ENCODE peak calls at places on chromosomes 11 and 22, in seven cellular contexts. X is HCT116, A is HepG2, I is SK-N-SH, W is K562, G is GM12878, P is H1. M is an unnamed sample.

GRCh38 chr22:50261615-50262459 is at the start of gene MAPK12:
- DNase-seq in X (no peak), A (no peak), I (peak), W (peak), G (no peak), P (peak), M (no peak)

GRCh38 chr22:24232725-24233124 is 12.2 kb downstream of the GGT5 start:
- DNase-seq in X (no peak), A (no peak), I (peak), W (no peak), G (no peak), P (no peak), M (no peak)

GRCh38 chr22:23522642-23523251 is 57.3 kb downstream of the IGLL1 start:
- DNase-seq in X (no peak), A (peak), I (peak), W (peak), G (no peak), P (no peak), M (no peak)

GRCh38 chr11:112380464-112380863 is 119.8 kb upstream of the PLET1 start:
- DNase-seq in X (no peak), A (no peak), I (no peak), W (no peak), G (no peak), P (no peak), M (no peak)

GRCh38 chr11:68974421-68975194 is 6.2 kb downstream of the MRGPRD start:
- DNase-seq in X (peak), A (no peak), I (no peak), W (peak), G (no peak), P (peak), M (peak)

GRCh38 chr11:72139500-72139899 is 4.0 kb downstream of the FOLR3 start:
- DNase-seq in X (no peak), A (no peak), I (no peak), W (no peak), G (no peak), P (no peak), M (no peak)

GRCh38 chr11:68523743-68524142 is 63.2 kb downstream of the PPP6R3 start:
- DNase-seq in X (no peak), A (no peak), I (no peak), W (no peak), G (no peak), P (no peak), M (no peak)

GRCh38 chr11:42161886-42162285 is 702.4 kb upstream of the LRRC4C start:
- DNase-seq in X (no peak), A (no peak), I (no peak), W (no peak), G (no peak), P (no peak), M (no peak)

GRCh38 chr22:39475337-39475736 is 18.5 kb downstream of the MGAT3 start:
- DNase-seq in X (no peak), A (no peak), I (peak), W (no peak), G (no peak), P (no peak), M (no peak)

GRCh38 chr11:33500865-33501479 is 199.7 kb downstream of the C11orf91 start:
- DNase-seq in X (no peak), A (peak), I (no peak), W (peak), G (no peak), P (no peak), M (no peak)

GRCh38 chr11:118151421-118151820 is 1.2 kb downstream of the SCN4B start:
- DNase-seq in X (no peak), A (no peak), I (no peak), W (no peak), G (no peak), P (no peak), M (no peak)

GRCh38 chr11:76236092-76237026 is 30.1 kb upstream of the WNT11 start:
- DNase-seq in X (peak), A (no peak), I (peak), W (peak), G (no peak), P (peak), M (peak)

GRCh38 chr22:38228873-38229740 is 27.3 kb downstream of the MAFF start:
- DNase-seq in X (peak), A (peak), I (no peak), W (no peak), G (no peak), P (no peak), M (peak)

GRCh38 chr11:117584056-117584830 is 212.8 kb downstream of the DSCAML1 start:
- DNase-seq in X (no peak), A (no peak), I (no peak), W (no peak), G (no peak), P (no peak), M (no peak)

GRCh38 chr11:66685276-66686099 is 7.8 kb upstream of the RBM4B start:
- DNase-seq in X (no peak), A (no peak), I (peak), W (no peak), G (no peak), P (no peak), M (no peak)

GRCh38 chr11:12182650-12183511 is 72.5 kb downstream of the MICAL2 start:
- DNase-seq in X (peak), A (peak), I (no peak), W (peak), G (no peak), P (no peak), M (peak)

GRCh38 chr11:82903843-82904586 is 2.5 kb downstream of the DDIAS start:
- DNase-seq in X (no peak), A (no peak), I (no peak), W (no peak), G (no peak), P (no peak), M (no peak)

GRCh38 chr11:103541186-103541795 is 432.1 kb downstream of the DYNC2H1 start:
- DNase-seq in X (no peak), A (no peak), I (no peak), W (peak), G (no peak), P (no peak), M (peak)

GRCh38 chr11:26144309-26144690 is 187.6 kb upstream of the ANO3 start:
- DNase-seq in X (no peak), A (no peak), I (no peak), W (no peak), G (no peak), P (no peak), M (no peak)

GRCh38 chr22:19871023-19871844 is 16.6 kb upstream of the GNB1L start:
- DNase-seq in X (no peak), A (no peak), I (no peak), W (no peak), G (no peak), P (peak), M (no peak)
- TF ChIP-seq JUND in X (no peak), A (no peak), I (no peak), W (no peak), G (no peak), P (no peak), M (no peak)

GRCh38 chr11:32426819-32427615 is 8.3 kb downstream of the WT1 start:
- DNase-seq in X (no peak), A (no peak), I (peak), W (peak), G (no peak), P (peak), M (no peak)
- TF ChIP-seq JUND in X (no peak), A (no peak), I (no peak), W (peak), G (no peak), P (peak), M (no peak)

GRCh38 chr22:26785942-26786341 is 128.6 kb downstream of the MIAT start:
- DNase-seq in X (no peak), A (no peak), I (no peak), W (no peak), G (peak), P (no peak), M (no peak)
- TF ChIP-seq JUND in X (no peak), A (no peak), I (no peak), W (no peak), G (no peak), P (no peak), M (no peak)

GRCh38 chr22:30267382-30268302 is 991 bp upstream of the OSM start:
- DNase-seq in X (no peak), A (no peak), I (no peak), W (no peak), G (no peak), P (no peak), M (no peak)
- TF ChIP-seq JUND in X (no peak), A (no peak), I (no peak), W (no peak), G (no peak), P (no peak), M (no peak)

GRCh38 chr22:44362249-44363040 is 49.7 kb upstream of the SHISAL1 start:
- DNase-seq in X (no peak), A (no peak), I (no peak), W (no peak), G (no peak), P (no peak), M (no peak)
- TF ChIP-seq JUND in X (no peak), A (no peak), I (no peak), W (no peak), G (no peak), P (no peak), M (no peak)

GRCh38 chr22:46090631-46091201 is 59.6 kb upstream of the PPARA start:
- DNase-seq in X (no peak), A (no peak), I (no peak), W (no peak), G (no peak), P (no peak), M (no peak)

GRCh38 chr22:46090051-46090591 is 60.2 kb upstream of the PPARA start:
- DNase-seq in X (no peak), A (no peak), I (no peak), W (no peak), G (no peak), P (no peak), M (no peak)

GRCh38 chr22:46092011-46092410 is 58.3 kb upstream of the PPARA start:
- DNase-seq in X (no peak), A (no peak), I (no peak), W (no peak), G (no peak), P (no peak), M (no peak)

GRCh38 chr22:46092646-46093410 is 57.5 kb upstream of the PPARA start:
- DNase-seq in X (no peak), A (no peak), I (no peak), W (no peak), G (no peak), P (no peak), M (no peak)

DNA sequence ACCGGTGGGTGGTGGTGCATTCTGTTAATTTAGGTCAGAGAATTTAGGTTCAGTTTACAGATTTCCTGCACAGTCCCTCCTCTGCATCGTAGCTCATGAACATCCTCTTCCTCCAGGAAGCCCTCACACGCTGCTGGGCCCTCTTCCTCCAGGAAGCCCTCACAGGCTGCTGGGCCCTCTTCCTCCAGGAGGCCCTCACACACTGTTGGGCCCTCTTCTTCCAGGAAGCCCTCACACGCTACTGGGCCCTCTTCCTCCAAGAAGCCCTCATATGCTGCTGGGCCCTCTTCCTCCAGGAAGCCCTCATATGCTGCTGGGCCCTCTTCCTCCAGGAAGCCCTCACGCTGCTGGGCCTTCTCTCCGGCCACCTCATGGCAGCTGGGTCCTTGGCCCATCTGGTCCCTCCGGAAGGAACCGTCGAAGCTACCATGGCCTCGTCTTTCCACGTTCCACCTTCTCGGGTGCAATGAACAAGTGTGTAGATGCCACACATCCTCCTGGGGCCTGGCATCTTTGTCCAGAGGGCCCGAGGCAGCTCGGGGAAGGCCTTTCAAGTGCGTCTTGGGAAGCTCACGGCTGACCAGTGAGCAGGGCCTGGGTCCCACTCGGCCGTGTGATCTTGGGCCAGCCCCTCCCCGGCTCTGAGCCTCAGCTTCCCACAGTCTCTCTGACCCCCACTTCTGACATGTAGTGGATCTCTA is 58.9 kb upstream of the PPARA start:
- DNase-seq in X (no peak), A (no peak), I (no peak), W (no peak), G (no peak), P (no peak), M (no peak)
- TF ChIP-seq JUND in X (no peak), A (no peak), I (no peak), W (no peak), G (no peak), P (no peak), M (no peak)

GRCh38 chr11:134576721-134577171 is 164.7 kb upstream of the B3GAT1 start:
- DNase-seq in X (no peak), A (no peak), I (no peak), W (no peak), G (no peak), P (peak), M (no peak)
- TF ChIP-seq JUND in X (no peak), A (no peak), I (no peak), W (no peak), G (no peak), P (no peak), M (no peak)

GRCh38 chr11:2234963-2235362 is 35.4 kb downstream of the ASCL2 start:
- DNase-seq in X (no peak), A (no peak), I (no peak), W (no peak), G (no peak), P (no peak), M (no peak)
- TF ChIP-seq JUND in X (no peak), A (no peak), I (no peak), W (no peak), G (no peak), P (no peak), M (no peak)

M was measured in T47D.